ENCODE peak calls at places on chromosomes 16 and 17, in seven cellular contexts. One of them, this sample, is unnamed.

GRCh38 chr16:55542459-55543082 is 23.9 kb upstream of the CAPNS2 start:
- DNase-seq in trophoblast cell: peak
- DNase-seq in mesenchymal stem cell: peak
- DNase-seq in H9: no peak
- DNase-seq in IMR-90: peak
- DNase-seq in mesendoderm: no peak
- DNase-seq in H1: no peak
- DNase-seq in this sample: no peak

GRCh38 chr16:58219432-58219831 is 21.5 kb upstream of the CSNK2A2 start:
- DNase-seq in trophoblast cell: peak
- DNase-seq in H9: no peak
- DNase-seq in mesendoderm: no peak
- DNase-seq in H1: no peak
- DNase-seq in mesenchymal stem cell: no peak
- DNase-seq in IMR-90: no peak
- DNase-seq in this sample: no peak

GRCh38 chr17:704111-704864 is 10.4 kb downstream of the VPS53 start:
- DNase-seq in trophoblast cell: no peak
- DNase-seq in mesendoderm: no peak
- DNase-seq in H9: no peak
- DNase-seq in mesenchymal stem cell: peak
- DNase-seq in IMR-90: no peak
- DNase-seq in H1: no peak
- DNase-seq in this sample: no peak

GRCh38 chr17:5877948-5878347 is 192.2 kb upstream of the WSCD1 start:
- DNase-seq in H1: no peak
- DNase-seq in trophoblast cell: no peak
- DNase-seq in mesendoderm: no peak
- DNase-seq in IMR-90: no peak
- DNase-seq in mesenchymal stem cell: no peak
- DNase-seq in H9: no peak
- DNase-seq in this sample: no peak

GRCh38 chr16:70746040-70746707 is 54.8 kb downstream of the VAC14 start:
- DNase-seq in mesendoderm: no peak
- DNase-seq in trophoblast cell: peak
- DNase-seq in H1: no peak
- DNase-seq in mesenchymal stem cell: peak
- DNase-seq in H9: no peak
- DNase-seq in IMR-90: peak
- DNase-seq in this sample: no peak

GRCh38 chr17:48406936-48407567 is 23.0 kb downstream of the SKAP1 start:
- DNase-seq in IMR-90: no peak
- DNase-seq in mesendoderm: peak
- DNase-seq in H9: no peak
- DNase-seq in mesenchymal stem cell: no peak
- DNase-seq in H1: no peak
- DNase-seq in trophoblast cell: no peak
- DNase-seq in this sample: no peak

GRCh38 chr16:48609453-48610023 is 442 bp downstream of the N4BP1 start:
- DNase-seq in IMR-90: peak
- DNase-seq in H1: no peak
- DNase-seq in mesendoderm: peak
- DNase-seq in H9: peak
- DNase-seq in mesenchymal stem cell: peak
- DNase-seq in trophoblast cell: peak
- DNase-seq in this sample: no peak

GRCh38 chr16:88894681-88895300 is 28.3 kb upstream of the PABPN1L start:
- DNase-seq in IMR-90: no peak
- DNase-seq in H1: no peak
- DNase-seq in mesenchymal stem cell: no peak
- DNase-seq in trophoblast cell: no peak
- DNase-seq in mesendoderm: no peak
- DNase-seq in H9: no peak
- DNase-seq in this sample: no peak

GRCh38 chr17:37650419-37651003 is 7.3 kb upstream of the DDX52 start:
- DNase-seq in H1: no peak
- DNase-seq in H9: peak
- DNase-seq in trophoblast cell: peak
- DNase-seq in mesendoderm: peak
- DNase-seq in mesenchymal stem cell: peak
- DNase-seq in IMR-90: peak
- DNase-seq in this sample: peak

GRCh38 chr17:73423159-73423715 is 111.4 kb upstream of the CDC42EP4 start:
- DNase-seq in mesendoderm: no peak
- DNase-seq in H1: no peak
- DNase-seq in IMR-90: no peak
- DNase-seq in mesenchymal stem cell: no peak
- DNase-seq in H9: peak
- DNase-seq in trophoblast cell: peak
- DNase-seq in this sample: no peak

GRCh38 chr17:9522074-9522473 is 53.5 kb downstream of the STX8 start:
- DNase-seq in trophoblast cell: peak
- DNase-seq in H1: no peak
- DNase-seq in mesenchymal stem cell: peak
- DNase-seq in IMR-90: peak
- DNase-seq in H9: no peak
- DNase-seq in mesendoderm: peak
- DNase-seq in this sample: peak

GRCh38 chr16:30335598-30336474 is 19.3 kb downstream of the CD2BP2 start:
- DNase-seq in trophoblast cell: no peak
- DNase-seq in mesenchymal stem cell: no peak
- DNase-seq in mesendoderm: no peak
- DNase-seq in H9: peak
- DNase-seq in IMR-90: no peak
- DNase-seq in H1: no peak
- DNase-seq in this sample: no peak

GRCh38 chr17:41799366-41799765 is 12.4 kb downstream of the P3H4 start:
- DNase-seq in mesenchymal stem cell: no peak
- DNase-seq in IMR-90: no peak
- DNase-seq in trophoblast cell: peak
- DNase-seq in H1: no peak
- DNase-seq in H9: peak
- DNase-seq in mesendoderm: no peak
- DNase-seq in this sample: no peak

GRCh38 chr17:64384253-64385186 is 6.1 kb downstream of the PECAM1 start:
- DNase-seq in trophoblast cell: no peak
- DNase-seq in mesenchymal stem cell: peak
- DNase-seq in H9: no peak
- DNase-seq in mesendoderm: no peak
- DNase-seq in IMR-90: no peak
- DNase-seq in H1: no peak
- DNase-seq in this sample: no peak

GRCh38 chr17:74305865-74306654 is 20.0 kb upstream of the KIF19 start:
- DNase-seq in mesenchymal stem cell: no peak
- DNase-seq in trophoblast cell: no peak
- DNase-seq in mesendoderm: peak
- DNase-seq in H1: no peak
- DNase-seq in IMR-90: no peak
- DNase-seq in H9: peak
- DNase-seq in this sample: no peak

GRCh38 chr16:56257260-56257659 is 66.0 kb downstream of the GNAO1 start:
- DNase-seq in IMR-90: peak
- DNase-seq in H1: no peak
- DNase-seq in H9: no peak
- DNase-seq in mesenchymal stem cell: no peak
- DNase-seq in mesendoderm: no peak
- DNase-seq in trophoblast cell: no peak
- DNase-seq in this sample: no peak

GRCh38 chr17:39699818-39700147 is at the start of gene ERBB2:
- DNase-seq in IMR-90: peak
- DNase-seq in mesendoderm: peak
- DNase-seq in mesenchymal stem cell: peak
- DNase-seq in H1: no peak
- DNase-seq in trophoblast cell: peak
- DNase-seq in H9: peak
- DNase-seq in this sample: no peak

GRCh38 chr17:43613911-43614310 is 47.8 kb downstream of the MEOX1 start:
- DNase-seq in IMR-90: no peak
- DNase-seq in mesenchymal stem cell: no peak
- DNase-seq in H1: no peak
- DNase-seq in mesendoderm: no peak
- DNase-seq in H9: no peak
- DNase-seq in trophoblast cell: no peak
- DNase-seq in this sample: no peak

GRCh38 chr16:29023279-29024278 is 38.7 kb downstream of the LAT start:
- DNase-seq in IMR-90: peak
- DNase-seq in H1: no peak
- DNase-seq in H9: no peak
- DNase-seq in mesendoderm: no peak
- DNase-seq in trophoblast cell: peak
- DNase-seq in mesenchymal stem cell: peak
- DNase-seq in this sample: no peak

GRCh38 chr16:3020604-3021448 is 658 bp downstream of the TNFRSF12A start:
- DNase-seq in IMR-90: peak
- DNase-seq in H9: peak
- DNase-seq in mesendoderm: peak
- DNase-seq in trophoblast cell: peak
- DNase-seq in mesenchymal stem cell: peak
- DNase-seq in H1: peak
- DNase-seq in this sample: peak

GRCh38 chr16:21610766-21611165 is 11.4 kb downstream of the METTL9 start:
- DNase-seq in H9: no peak
- DNase-seq in mesenchymal stem cell: no peak
- DNase-seq in H1: no peak
- DNase-seq in mesendoderm: no peak
- DNase-seq in IMR-90: no peak
- DNase-seq in trophoblast cell: no peak
- DNase-seq in this sample: no peak

GRCh38 chr16:1822801-1823200 is 3.8 kb downstream of the HAGH start:
- DNase-seq in trophoblast cell: no peak
- DNase-seq in H9: no peak
- DNase-seq in IMR-90: no peak
- DNase-seq in mesendoderm: no peak
- DNase-seq in mesenchymal stem cell: no peak
- DNase-seq in H1: no peak
- DNase-seq in this sample: no peak

GRCh38 chr16:1819611-1820010 is 7.0 kb downstream of the HAGH start:
- DNase-seq in H9: no peak
- DNase-seq in H1: no peak
- DNase-seq in trophoblast cell: no peak
- DNase-seq in mesendoderm: no peak
- DNase-seq in mesenchymal stem cell: no peak
- DNase-seq in IMR-90: no peak
- DNase-seq in this sample: no peak

GRCh38 chr16:1820096-1820972 is 6.3 kb downstream of the HAGH start:
- DNase-seq in trophoblast cell: no peak
- DNase-seq in IMR-90: no peak
- DNase-seq in mesenchymal stem cell: no peak
- DNase-seq in mesendoderm: no peak
- DNase-seq in H9: no peak
- DNase-seq in H1: no peak
- DNase-seq in this sample: no peak

GRCh38 chr16:1821861-1822611 is 4.6 kb downstream of the HAGH start:
- DNase-seq in H9: no peak
- DNase-seq in IMR-90: no peak
- DNase-seq in mesendoderm: no peak
- DNase-seq in mesenchymal stem cell: no peak
- DNase-seq in H1: no peak
- DNase-seq in trophoblast cell: no peak
- DNase-seq in this sample: no peak

DNA sequence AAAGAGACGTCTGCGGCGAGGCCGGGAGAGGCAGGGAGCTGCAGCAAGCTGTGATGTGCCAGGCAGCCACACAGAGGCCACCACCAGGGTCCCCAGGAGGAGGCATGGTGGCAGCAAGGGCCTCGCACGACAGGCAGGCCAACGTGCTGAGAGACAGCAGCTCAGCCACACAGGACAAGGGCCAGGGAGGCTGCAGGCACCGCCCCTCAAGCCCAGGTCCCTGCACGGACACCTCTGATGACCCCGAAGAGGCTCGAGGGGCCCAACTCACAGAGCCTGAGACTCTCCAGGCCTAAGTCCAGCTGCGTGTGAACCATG is 5.7 kb downstream of the HAGH start:
- DNase-seq in IMR-90: no peak
- DNase-seq in mesendoderm: no peak
- DNase-seq in mesenchymal stem cell: no peak
- DNase-seq in H1: no peak
- DNase-seq in trophoblast cell: no peak
- DNase-seq in H9: no peak
- DNase-seq in this sample: no peak
- H4K8ac ChIP-seq in IMR-90: no peak
- H4K8ac ChIP-seq in mesendoderm: no peak
- H4K8ac ChIP-seq in mesenchymal stem cell: no peak
- H4K8ac ChIP-seq in H1: no peak
- H4K8ac ChIP-seq in trophoblast cell: no peak
- H4K8ac ChIP-seq in H9: no peak
- H4K8ac ChIP-seq in this sample: peak

GRCh38 chr16:85638248-85638647 is 25.1 kb downstream of the GSE1 start:
- DNase-seq in mesendoderm: no peak
- DNase-seq in IMR-90: no peak
- DNase-seq in H1: no peak
- DNase-seq in H9: no peak
- DNase-seq in trophoblast cell: no peak
- DNase-seq in mesenchymal stem cell: no peak
- DNase-seq in this sample: no peak

GRCh38 chr16:85640254-85640558 is 27.1 kb downstream of the GSE1 start:
- DNase-seq in trophoblast cell: peak
- DNase-seq in IMR-90: no peak
- DNase-seq in mesenchymal stem cell: no peak
- DNase-seq in H9: no peak
- DNase-seq in mesendoderm: no peak
- DNase-seq in H1: no peak
- DNase-seq in this sample: no peak

GRCh38 chr16:85638695-85639409 is 25.7 kb downstream of the GSE1 start:
- DNase-seq in H9: no peak
- DNase-seq in trophoblast cell: no peak
- DNase-seq in mesendoderm: no peak
- DNase-seq in H1: no peak
- DNase-seq in IMR-90: no peak
- DNase-seq in mesenchymal stem cell: no peak
- DNase-seq in this sample: no peak

GRCh38 chr16:85640606-85641005 is 27.5 kb downstream of the GSE1 start:
- DNase-seq in H1: no peak
- DNase-seq in trophoblast cell: no peak
- DNase-seq in IMR-90: no peak
- DNase-seq in mesendoderm: no peak
- DNase-seq in mesenchymal stem cell: no peak
- DNase-seq in H9: no peak
- DNase-seq in this sample: no peak

GRCh38 chr16:85639529-85640253 is 26.6 kb downstream of the GSE1 start:
- DNase-seq in H1: no peak
- DNase-seq in H9: no peak
- DNase-seq in mesendoderm: no peak
- DNase-seq in mesenchymal stem cell: no peak
- DNase-seq in trophoblast cell: no peak
- DNase-seq in IMR-90: no peak
- DNase-seq in this sample: no peak
- H4K8ac ChIP-seq in H1: peak
- H4K8ac ChIP-seq in H9: no peak
- H4K8ac ChIP-seq in mesendoderm: no peak
- H4K8ac ChIP-seq in mesenchymal stem cell: no peak
- H4K8ac ChIP-seq in trophoblast cell: no peak
- H4K8ac ChIP-seq in IMR-90: no peak
- H4K8ac ChIP-seq in this sample: no peak

GRCh38 chr17:60597297-60597696 is 2.7 kb upstream of the PPM1D start:
- DNase-seq in mesenchymal stem cell: no peak
- DNase-seq in mesendoderm: no peak
- DNase-seq in trophoblast cell: no peak
- DNase-seq in H1: no peak
- DNase-seq in IMR-90: no peak
- DNase-seq in H9: no peak
- DNase-seq in this sample: no peak
- H4K8ac ChIP-seq in mesenchymal stem cell: no peak
- H4K8ac ChIP-seq in mesendoderm: no peak
- H4K8ac ChIP-seq in trophoblast cell: no peak
- H4K8ac ChIP-seq in H1: no peak
- H4K8ac ChIP-seq in IMR-90: no peak
- H4K8ac ChIP-seq in H9: no peak
- H4K8ac ChIP-seq in this sample: peak

GRCh38 chr17:81448442-81448841 is 53.2 kb downstream of the BAHCC1 start:
- DNase-seq in H1: no peak
- DNase-seq in trophoblast cell: no peak
- DNase-seq in mesenchymal stem cell: no peak
- DNase-seq in H9: no peak
- DNase-seq in IMR-90: no peak
- DNase-seq in mesendoderm: no peak
- DNase-seq in this sample: no peak
- H4K8ac ChIP-seq in H1: no peak
- H4K8ac ChIP-seq in trophoblast cell: no peak
- H4K8ac ChIP-seq in mesenchymal stem cell: no peak
- H4K8ac ChIP-seq in H9: no peak
- H4K8ac ChIP-seq in IMR-90: no peak
- H4K8ac ChIP-seq in mesendoderm: no peak
- H4K8ac ChIP-seq in this sample: no peak

This sample was measured in neuronal stem cell.